ENCODE peak calls at places on chromosomes 5 and 9, in five cellular contexts. One of them, this sample, is unnamed.

GRCh38 chr5:141617682-141618029 is 1.1 kb downstream of the DIAPH1 start:
- DNase-seq in esophagus muscularis mucosa: no peak
- DNase-seq in Peyer's patch: peak; percentile 27
- DNase-seq in IMR-90: no peak
- DNase-seq in CD4-positive, alpha-beta memory T cell: no peak
- DNase-seq in this sample: no peak

GRCh38 chr9:124320062-124320973 is 62.6 kb downstream of the NEK6 start:
- DNase-seq in IMR-90: peak; percentile 60
- DNase-seq in Peyer's patch: peak; percentile 60
- DNase-seq in esophagus muscularis mucosa: no peak
- DNase-seq in CD4-positive, alpha-beta memory T cell: peak; percentile 20
- DNase-seq in this sample: peak; percentile 82

GRCh38 chr5:73694089-73694488 is 68.1 kb downstream of the ARHGEF28 start:
- DNase-seq in Peyer's patch: no peak
- DNase-seq in IMR-90: no peak
- DNase-seq in esophagus muscularis mucosa: no peak
- DNase-seq in CD4-positive, alpha-beta memory T cell: no peak
- DNase-seq in this sample: no peak

GRCh38 chr5:163565931-163566608 is 60.7 kb downstream of the MAT2B start:
- DNase-seq in IMR-90: peak; percentile 36
- DNase-seq in Peyer's patch: peak; percentile 18
- DNase-seq in esophagus muscularis mucosa: no peak
- DNase-seq in CD4-positive, alpha-beta memory T cell: peak; percentile 13
- DNase-seq in this sample: peak; percentile 20

GRCh38 chr9:73380411-73380810 is 228.7 kb downstream of the ANXA1 start:
- DNase-seq in Peyer's patch: no peak
- DNase-seq in CD4-positive, alpha-beta memory T cell: no peak
- DNase-seq in IMR-90: no peak
- DNase-seq in esophagus muscularis mucosa: no peak
- DNase-seq in this sample: no peak

GRCh38 chr9:16680965-16681658 is 189.4 kb downstream of the BNC2 start:
- DNase-seq in esophagus muscularis mucosa: no peak
- DNase-seq in IMR-90: peak; percentile 59
- DNase-seq in Peyer's patch: no peak
- DNase-seq in CD4-positive, alpha-beta memory T cell: no peak
- DNase-seq in this sample: no peak

GRCh38 chr9:77015291-77016048 is 4.0 kb upstream of the FOXB2 start:
- DNase-seq in esophagus muscularis mucosa: peak; percentile 53
- DNase-seq in CD4-positive, alpha-beta memory T cell: no peak
- DNase-seq in Peyer's patch: no peak
- DNase-seq in IMR-90: no peak
- DNase-seq in this sample: no peak

GRCh38 chr9:31210982-31211570 is 1173.4 kb upstream of the ACO1 start:
- DNase-seq in Peyer's patch: peak; percentile 18
- DNase-seq in CD4-positive, alpha-beta memory T cell: no peak
- DNase-seq in IMR-90: no peak
- DNase-seq in esophagus muscularis mucosa: no peak
- DNase-seq in this sample: no peak

GRCh38 chr5:109714592-109714991 is 24.9 kb downstream of the MAN2A1 start:
- DNase-seq in esophagus muscularis mucosa: no peak
- DNase-seq in CD4-positive, alpha-beta memory T cell: no peak
- DNase-seq in IMR-90: no peak
- DNase-seq in Peyer's patch: no peak
- DNase-seq in this sample: no peak

GRCh38 chr9:123048748-123049147 is 15.3 kb downstream of the GPR21 start:
- DNase-seq in IMR-90: peak; percentile 60
- DNase-seq in esophagus muscularis mucosa: no peak
- DNase-seq in Peyer's patch: no peak
- DNase-seq in CD4-positive, alpha-beta memory T cell: no peak
- DNase-seq in this sample: no peak

GRCh38 chr9:103586721-103587120 is 507.4 kb upstream of the SMC2 start:
- DNase-seq in CD4-positive, alpha-beta memory T cell: no peak
- DNase-seq in esophagus muscularis mucosa: no peak
- DNase-seq in IMR-90: no peak
- DNase-seq in Peyer's patch: no peak
- DNase-seq in this sample: no peak

GRCh38 chr5:173238312-173239232 is 3.6 kb upstream of the NKX2-5 start:
- DNase-seq in IMR-90: no peak
- DNase-seq in Peyer's patch: no peak
- DNase-seq in CD4-positive, alpha-beta memory T cell: no peak
- DNase-seq in esophagus muscularis mucosa: no peak
- DNase-seq in this sample: no peak

GRCh38 chr9:114539718-114540410 is 34.6 kb upstream of the WHRN start:
- DNase-seq in Peyer's patch: no peak
- DNase-seq in CD4-positive, alpha-beta memory T cell: no peak
- DNase-seq in esophagus muscularis mucosa: no peak
- DNase-seq in IMR-90: no peak
- DNase-seq in this sample: peak; percentile 5

GRCh38 chr5:18393546-18393945 is 759.3 kb downstream of the TAF11L14 start:
- DNase-seq in esophagus muscularis mucosa: no peak
- DNase-seq in IMR-90: no peak
- DNase-seq in Peyer's patch: no peak
- DNase-seq in CD4-positive, alpha-beta memory T cell: no peak
- DNase-seq in this sample: no peak

GRCh38 chr5:37915078-37915736 is 75.4 kb upstream of the GDNF start:
- DNase-seq in CD4-positive, alpha-beta memory T cell: no peak
- DNase-seq in Peyer's patch: no peak
- DNase-seq in IMR-90: no peak
- DNase-seq in esophagus muscularis mucosa: no peak
- DNase-seq in this sample: no peak

GRCh38 chr9:113598883-113599282 is 135.4 kb downstream of the RGS3 start:
- DNase-seq in IMR-90: no peak
- DNase-seq in CD4-positive, alpha-beta memory T cell: no peak
- DNase-seq in esophagus muscularis mucosa: no peak
- DNase-seq in Peyer's patch: no peak
- DNase-seq in this sample: no peak

GRCh38 chr5:164119806-164120440 is 614.5 kb downstream of the MAT2B start:
- DNase-seq in esophagus muscularis mucosa: no peak
- DNase-seq in IMR-90: peak; percentile 56
- DNase-seq in CD4-positive, alpha-beta memory T cell: no peak
- DNase-seq in Peyer's patch: no peak
- DNase-seq in this sample: no peak

GRCh38 chr5:168798065-168799023 is 219.2 kb upstream of the PANK3 start:
- DNase-seq in IMR-90: no peak
- DNase-seq in Peyer's patch: no peak
- DNase-seq in esophagus muscularis mucosa: no peak
- DNase-seq in CD4-positive, alpha-beta memory T cell: no peak
- DNase-seq in this sample: no peak

GRCh38 chr5:19928556-19929421 is 59.2 kb downstream of the CDH18 start:
- DNase-seq in CD4-positive, alpha-beta memory T cell: no peak
- DNase-seq in Peyer's patch: no peak
- DNase-seq in esophagus muscularis mucosa: no peak
- DNase-seq in IMR-90: peak; percentile 92
- DNase-seq in this sample: no peak

GRCh38 chr9:114157516-114158176 is 2.3 kb downstream of the COL27A1 start:
- DNase-seq in esophagus muscularis mucosa: no peak
- DNase-seq in Peyer's patch: no peak
- DNase-seq in IMR-90: peak; percentile 69
- DNase-seq in CD4-positive, alpha-beta memory T cell: no peak
- DNase-seq in this sample: no peak

GRCh38 chr5:107223066-107223465 is 447.7 kb downstream of the EFNA5 start:
- DNase-seq in CD4-positive, alpha-beta memory T cell: no peak
- DNase-seq in Peyer's patch: no peak
- DNase-seq in esophagus muscularis mucosa: no peak
- DNase-seq in IMR-90: no peak
- DNase-seq in this sample: no peak

GRCh38 chr9:36306481-36307306 is 48.4 kb upstream of the GNE start:
- DNase-seq in esophagus muscularis mucosa: no peak
- DNase-seq in Peyer's patch: no peak
- DNase-seq in IMR-90: peak; percentile 23
- DNase-seq in CD4-positive, alpha-beta memory T cell: no peak
- DNase-seq in this sample: peak; percentile 56

GRCh38 chr9:112203536-112203935 is 28.4 kb upstream of the SUSD1 start:
- DNase-seq in esophagus muscularis mucosa: no peak
- DNase-seq in Peyer's patch: no peak
- DNase-seq in IMR-90: peak; percentile 59
- DNase-seq in CD4-positive, alpha-beta memory T cell: no peak
- DNase-seq in this sample: no peak

GRCh38 chr5:10456583-10457562 is 15.2 kb downstream of the ROPN1L start:
- DNase-seq in IMR-90: peak; percentile 82
- DNase-seq in esophagus muscularis mucosa: no peak
- DNase-seq in CD4-positive, alpha-beta memory T cell: no peak
- DNase-seq in Peyer's patch: no peak
- DNase-seq in this sample: no peak
- H3K4me1 ChIP-seq in IMR-90: peaks cover 31% of the 10 kb centered on the region
- H3K4me1 ChIP-seq in esophagus muscularis mucosa: peaks cover 13% of the 10 kb centered on the region
- H3K4me1 ChIP-seq in CD4-positive, alpha-beta memory T cell: no peaks in the 10 kb centered on the region
- H3K4me1 ChIP-seq in Peyer's patch: no peaks in the 10 kb centered on the region
- H3K4me1 ChIP-seq in this sample: peaks cover 9% of the 10 kb centered on the region

DNA sequence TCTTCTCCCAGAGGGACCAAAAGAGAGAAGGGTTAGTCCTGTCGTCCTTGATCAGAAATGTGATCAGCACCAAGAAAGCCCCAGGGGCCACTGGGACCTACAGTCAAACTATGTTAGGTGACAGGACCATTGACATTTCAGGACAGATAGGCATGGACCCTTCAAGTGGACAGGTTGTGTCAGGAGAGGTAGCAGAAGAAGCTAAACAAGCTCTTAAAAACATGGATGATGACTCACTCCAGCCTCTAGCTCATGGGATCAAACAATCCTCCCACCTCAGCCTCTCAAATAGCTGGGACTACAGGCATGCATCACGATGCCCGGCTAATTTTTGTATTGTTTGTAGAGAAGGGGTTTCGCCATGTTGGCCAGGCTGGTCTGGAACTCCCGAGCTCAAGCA is 2.3 kb upstream of the AQP3 start:
- DNase-seq in esophagus muscularis mucosa: no peak
- DNase-seq in CD4-positive, alpha-beta memory T cell: no peak
- DNase-seq in IMR-90: no peak
- DNase-seq in Peyer's patch: no peak
- DNase-seq in this sample: no peak
- H3K4me1 ChIP-seq in esophagus muscularis mucosa: peaks cover 22% of the 10 kb centered on the region
- H3K4me1 ChIP-seq in CD4-positive, alpha-beta memory T cell: peaks cover 65% of the 10 kb centered on the region
- H3K4me1 ChIP-seq in IMR-90: peaks cover 11% of the 10 kb centered on the region
- H3K4me1 ChIP-seq in Peyer's patch: peaks cover 16% of the 10 kb centered on the region
- H3K4me1 ChIP-seq in this sample: peaks cover 21% of the 10 kb centered on the region

DNA sequence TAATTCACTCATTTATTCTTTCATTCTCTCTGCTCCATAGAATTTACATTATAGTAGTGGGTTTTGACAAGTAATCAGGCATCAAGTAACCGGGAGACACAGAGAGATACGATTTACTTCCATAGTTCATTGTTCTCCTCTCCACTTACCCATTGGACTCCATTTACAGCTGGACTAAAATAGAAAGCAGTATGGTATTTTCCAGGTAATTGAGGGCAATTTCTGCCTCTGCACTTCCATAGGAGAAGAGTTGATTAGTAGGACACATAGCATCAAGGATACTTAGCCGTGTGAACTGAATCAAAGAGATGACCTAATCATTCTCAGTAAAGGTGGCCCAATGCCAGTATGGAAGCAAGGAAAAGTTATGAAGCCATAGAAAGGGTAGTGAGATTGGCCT is 244.4 kb downstream of the COX7C start:
- DNase-seq in Peyer's patch: no peak
- DNase-seq in CD4-positive, alpha-beta memory T cell: no peak
- DNase-seq in IMR-90: no peak
- DNase-seq in esophagus muscularis mucosa: no peak
- DNase-seq in this sample: no peak
- H3K4me1 ChIP-seq in Peyer's patch: no peaks in the 10 kb centered on the region
- H3K4me1 ChIP-seq in CD4-positive, alpha-beta memory T cell: no peaks in the 10 kb centered on the region
- H3K4me1 ChIP-seq in IMR-90: no peaks in the 10 kb centered on the region
- H3K4me1 ChIP-seq in esophagus muscularis mucosa: no peaks in the 10 kb centered on the region
- H3K4me1 ChIP-seq in this sample: no peaks in the 10 kb centered on the region

GRCh38 chr9:97503862-97504210 is 2.4 kb downstream of the TMOD1 start:
- DNase-seq in CD4-positive, alpha-beta memory T cell: no peak
- DNase-seq in Peyer's patch: no peak
- DNase-seq in esophagus muscularis mucosa: peak; percentile 57
- DNase-seq in IMR-90: no peak
- DNase-seq in this sample: no peak
- H3K4me1 ChIP-seq in CD4-positive, alpha-beta memory T cell: peaks cover 20% of the 10 kb centered on the region
- H3K4me1 ChIP-seq in Peyer's patch: peaks cover 6% of the 10 kb centered on the region
- H3K4me1 ChIP-seq in esophagus muscularis mucosa: peaks cover 71% of the 10 kb centered on the region
- H3K4me1 ChIP-seq in IMR-90: peaks cover 18% of the 10 kb centered on the region
- H3K4me1 ChIP-seq in this sample: peaks cover 17% of the 10 kb centered on the region

DNA sequence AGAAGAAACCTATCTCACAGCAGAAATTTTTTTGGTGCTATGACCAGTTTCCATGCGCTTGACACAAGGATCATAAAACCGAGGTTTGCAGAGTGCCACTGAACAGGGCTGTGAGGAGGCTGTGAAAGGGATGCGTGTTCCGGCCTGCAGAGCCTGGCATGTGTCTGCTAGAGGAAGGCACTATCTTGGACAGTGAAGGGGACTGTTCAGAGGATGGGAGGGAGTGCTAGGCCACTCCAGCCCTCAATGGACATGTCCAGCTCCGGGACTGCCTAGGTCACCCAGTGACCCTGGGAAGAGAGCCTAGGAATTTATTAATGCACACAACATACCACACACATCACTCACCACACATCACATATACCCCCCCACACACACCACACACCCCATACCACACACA is 275.9 kb downstream of the GADD45G start:
- DNase-seq in Peyer's patch: no peak
- DNase-seq in IMR-90: no peak
- DNase-seq in esophagus muscularis mucosa: no peak
- DNase-seq in CD4-positive, alpha-beta memory T cell: no peak
- DNase-seq in this sample: no peak
- H3K4me1 ChIP-seq in Peyer's patch: no peaks in the 10 kb centered on the region
- H3K4me1 ChIP-seq in IMR-90: no peaks in the 10 kb centered on the region
- H3K4me1 ChIP-seq in esophagus muscularis mucosa: peaks cover 39% of the 10 kb centered on the region
- H3K4me1 ChIP-seq in CD4-positive, alpha-beta memory T cell: no peaks in the 10 kb centered on the region
- H3K4me1 ChIP-seq in this sample: no peaks in the 10 kb centered on the region

GRCh38 chr5:154373729-154374179 is 72.0 kb upstream of the SAP30L start:
- DNase-seq in esophagus muscularis mucosa: no peak
- DNase-seq in IMR-90: no peak
- DNase-seq in CD4-positive, alpha-beta memory T cell: no peak
- DNase-seq in Peyer's patch: no peak
- DNase-seq in this sample: no peak
- H3K4me1 ChIP-seq in esophagus muscularis mucosa: peaks cover 41% of the 10 kb centered on the region
- H3K4me1 ChIP-seq in IMR-90: peaks cover 24% of the 10 kb centered on the region
- H3K4me1 ChIP-seq in CD4-positive, alpha-beta memory T cell: no peaks in the 10 kb centered on the region
- H3K4me1 ChIP-seq in Peyer's patch: no peaks in the 10 kb centered on the region
- H3K4me1 ChIP-seq in this sample: no peaks in the 10 kb centered on the region